ENCODE peak calls at places on chromosomes 11 and 22, in six cellular contexts. E is CD8-positive, alpha-beta T cell; D is brain microvascular endothelial cell; G is GM06990; R is fibroblast of the aortic adventitia; T is choroid plexus epithelial cell. U is an unnamed sample.

GRCh38 chr22:36612458-36612857 is 83.5 kb upstream of the EIF3D start:
- DNase-seq in E (no peak), D (no peak), G (no peak), R (peak), T (no peak), U (no peak)

GRCh38 chr22:22786301-22787115 is 101.1 kb upstream of the IGLL5 start:
- DNase-seq in E (no peak), D (no peak), G (no peak), R (no peak), T (no peak), U (no peak)

GRCh38 chr11:2440646-2441045 is 3.7 kb downstream of the TRPM5 start:
- DNase-seq in E (no peak), D (no peak), G (no peak), R (no peak), T (no peak), U (peak)

GRCh38 chr11:116703421-116703820 is 69.4 kb downstream of the BUD13 start:
- DNase-seq in E (no peak), D (no peak), G (no peak), R (no peak), T (no peak), U (peak)

GRCh38 chr22:43313497-43314474 is 29.4 kb downstream of the SCUBE1 start:
- DNase-seq in E (no peak), D (no peak), G (no peak), R (peak), T (no peak), U (peak)

GRCh38 chr11:48078661-48079060 is 98.3 kb downstream of the PTPRJ start:
- DNase-seq in E (no peak), D (no peak), G (no peak), R (peak), T (peak), U (no peak)

GRCh38 chr22:36221799-36222751 is 17.3 kb downstream of the APOL2 start:
- DNase-seq in E (no peak), D (no peak), G (no peak), R (peak), T (peak), U (peak)

GRCh38 chr22:17097062-17097461 is 12.3 kb downstream of the IL17RA start:
- DNase-seq in E (no peak), D (no peak), G (no peak), R (no peak), T (no peak), U (no peak)

GRCh38 chr11:35675901-35676610 is 13.5 kb downstream of the TRIM44 start:
- DNase-seq in E (no peak), D (no peak), G (no peak), R (no peak), T (peak), U (no peak)

GRCh38 chr22:37843746-37844089 is 416 bp downstream of the ANKRD54 start:
- DNase-seq in E (peak), D (no peak), G (no peak), R (no peak), T (peak), U (peak)

GRCh38 chr11:71507102-71507501 is 20.0 kb upstream of the KRTAP5-7 start:
- DNase-seq in E (no peak), D (no peak), G (no peak), R (no peak), T (no peak), U (no peak)

GRCh38 chr22:35894937-35895708 is 133.5 kb downstream of the RBFOX2 start:
- DNase-seq in E (no peak), D (peak), G (no peak), R (peak), T (peak), U (no peak)

GRCh38 chr22:24693359-24693758 is 81.2 kb downstream of the PIWIL3 start:
- DNase-seq in E (no peak), D (peak), G (no peak), R (no peak), T (no peak), U (no peak)

GRCh38 chr11:75150879-75151278 is at the start of gene SLCO2B1:
- DNase-seq in E (no peak), D (no peak), G (no peak), R (no peak), T (no peak), U (no peak)

GRCh38 chr11:134410766-134411165 is 1.3 kb downstream of the B3GAT1 start:
- DNase-seq in E (no peak), D (no peak), G (no peak), R (no peak), T (no peak), U (no peak)

GRCh38 chr22:44448271-44448780 is 49.7 kb downstream of the RTL6 start:
- DNase-seq in E (no peak), D (peak), G (no peak), R (peak), T (peak), U (peak)

GRCh38 chr22:24474649-24475048 is 20.5 kb upstream of the UPB1 start:
- DNase-seq in E (no peak), D (peak), G (no peak), R (peak), T (peak), U (no peak)

GRCh38 chr11:10930961-10931760 is 73.3 kb upstream of the ZBED5 start:
- DNase-seq in E (no peak), D (peak), G (peak), R (peak), T (peak), U (peak)

GRCh38 chr11:72574046-72574445 is 100.2 kb downstream of the PDE2A start:
- DNase-seq in E (no peak), D (no peak), G (no peak), R (no peak), T (no peak), U (no peak)

GRCh38 chr11:130850185-130850944 is 65.9 kb downstream of the SNX19 start:
- DNase-seq in E (no peak), D (no peak), G (no peak), R (no peak), T (no peak), U (no peak)

GRCh38 chr22:29916007-29916544 is 33.1 kb downstream of the MTMR3 start:
- DNase-seq in E (no peak), D (no peak), G (no peak), R (no peak), T (no peak), U (no peak)

GRCh38 chr11:111977141-111978027 is 40.2 kb downstream of the DIXDC1 start:
- DNase-seq in E (no peak), D (peak), G (no peak), R (no peak), T (peak), U (peak)

GRCh38 chr11:111976119-111976518 is 39.0 kb downstream of the DIXDC1 start:
- DNase-seq in E (no peak), D (no peak), G (no peak), R (no peak), T (no peak), U (no peak)

GRCh38 chr11:111980062-111980461 is 42.9 kb downstream of the DIXDC1 start:
- DNase-seq in E (no peak), D (no peak), G (no peak), R (no peak), T (no peak), U (no peak)

GRCh38 chr11:111976614-111977140 is 39.5 kb downstream of the DIXDC1 start:
- DNase-seq in E (no peak), D (no peak), G (no peak), R (no peak), T (peak), U (peak)

GRCh38 chr11:111978028-111978771 is 41.1 kb downstream of the DIXDC1 start:
- DNase-seq in E (no peak), D (peak), G (no peak), R (peak), T (peak), U (peak)
- TF ChIP-seq CTCF in E (no peak), D (peak), G (no peak), R (peak), T (peak), U (no peak)

GRCh38 chr11:64233913-64234839 is at the start of gene VEGFB:
- DNase-seq in E (peak), D (no peak), G (peak), R (peak), T (no peak), U (no peak)
- TF ChIP-seq CTCF in E (no peak), D (no peak), G (no peak), R (no peak), T (no peak), U (no peak)

DNA sequence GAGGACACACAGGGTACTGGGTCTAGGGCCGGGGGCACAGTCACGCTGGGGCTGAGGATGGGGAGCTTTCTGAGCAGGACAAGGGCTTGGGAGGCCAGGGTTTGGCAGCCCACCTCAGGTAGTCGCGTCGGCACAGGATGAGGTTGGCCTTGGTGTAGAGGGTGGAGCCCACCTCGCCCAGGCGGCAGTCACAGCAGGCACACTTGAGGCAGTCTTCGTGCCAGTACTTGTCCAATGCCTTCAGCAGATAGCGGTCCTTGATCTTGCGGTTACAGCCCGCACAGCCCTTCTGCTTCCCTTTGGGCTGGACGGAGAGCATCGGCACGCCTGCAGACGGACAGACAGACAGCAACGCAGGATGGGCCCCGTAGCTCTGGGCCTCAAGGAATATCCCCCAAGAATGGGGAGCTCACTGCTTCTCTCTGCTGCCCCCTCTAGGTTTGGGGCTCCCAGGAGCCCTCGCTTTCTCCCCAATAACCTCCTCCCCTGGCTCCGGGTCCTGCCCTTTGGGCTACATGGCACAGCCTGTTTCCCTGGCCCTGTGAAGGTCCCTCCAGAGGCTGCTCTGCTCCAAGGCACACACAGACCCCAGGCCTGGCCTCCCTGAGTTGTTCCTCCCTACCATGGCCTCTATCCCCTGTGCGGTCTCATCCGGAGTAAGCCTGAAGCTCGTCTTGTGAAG is 33.4 kb downstream of the LMO1 start:
- DNase-seq in E (no peak), D (no peak), G (no peak), R (no peak), T (no peak), U (peak)
- TF ChIP-seq CTCF in E (no peak), D (no peak), G (peak), R (no peak), T (peak), U (no peak)

DNA sequence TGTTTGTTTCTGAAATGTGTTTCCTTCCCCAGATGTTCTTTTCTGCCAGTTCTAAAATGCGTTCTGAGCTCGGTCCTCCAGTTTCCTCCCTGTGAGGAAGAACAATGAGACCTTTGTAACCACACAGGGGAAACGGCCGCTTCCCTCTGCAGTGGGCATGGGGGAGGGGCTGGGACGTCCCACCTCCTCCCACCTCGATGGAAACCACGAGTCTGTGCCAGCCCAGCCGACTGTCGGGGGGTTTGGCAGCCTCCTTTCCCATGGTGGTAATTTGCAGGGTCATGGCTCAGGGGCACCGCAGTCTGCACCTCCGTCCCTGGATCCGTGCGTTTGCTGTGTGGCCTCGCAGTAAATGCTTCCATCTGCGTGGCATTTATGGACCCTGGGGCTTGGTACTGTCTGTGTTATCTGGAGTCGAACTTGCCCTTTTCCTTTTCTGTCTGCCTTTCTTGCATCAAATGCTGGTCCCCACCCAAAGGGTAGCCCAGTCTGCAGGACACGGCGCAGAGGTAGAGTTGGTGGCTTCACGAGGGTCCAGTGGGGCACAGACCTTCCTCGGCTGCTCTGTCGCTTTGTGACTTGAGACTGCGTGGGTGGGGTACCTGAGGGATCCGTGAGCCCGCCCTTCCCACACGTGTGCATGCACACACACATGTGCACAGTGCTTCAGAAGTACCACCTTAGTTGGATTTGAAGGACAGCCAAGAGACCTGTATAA is 16.1 kb downstream of the LRP5 start:
- DNase-seq in E (no peak), D (no peak), G (no peak), R (no peak), T (no peak), U (no peak)
- TF ChIP-seq CTCF in E (no peak), D (no peak), G (no peak), R (no peak), T (no peak), U (no peak)

GRCh38 chr11:12264361-12264760 is 113.0 kb upstream of the PARVA start:
- DNase-seq in E (no peak), D (no peak), G (no peak), R (no peak), T (no peak), U (no peak)
- TF ChIP-seq CTCF in E (no peak), D (no peak), G (no peak), R (no peak), T (no peak), U (no peak)

DNA sequence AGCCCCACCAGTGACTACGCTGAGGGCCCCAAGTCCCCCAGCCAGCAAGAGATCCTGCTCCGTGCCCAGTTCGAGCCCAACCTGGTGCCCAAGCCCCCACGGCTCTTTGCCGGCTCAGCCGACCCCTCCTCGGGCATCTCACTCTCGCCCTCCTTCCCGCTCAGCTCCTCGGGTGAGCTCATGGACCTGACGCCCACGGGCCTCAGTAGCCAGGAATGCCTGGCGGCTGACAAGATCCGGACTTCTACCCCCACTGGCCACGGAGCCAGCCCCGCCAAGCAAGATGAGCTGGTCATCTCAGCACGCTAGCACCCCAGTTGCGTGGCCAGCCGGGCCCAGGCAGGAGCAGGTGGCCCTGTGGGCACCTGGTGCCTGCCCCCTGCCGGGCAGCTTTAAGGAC is 8.3 kb upstream of the MYRF start:
- DNase-seq in E (no peak), D (no peak), G (no peak), R (no peak), T (no peak), U (no peak)
- TF ChIP-seq CTCF in E (no peak), D (no peak), G (no peak), R (no peak), T (no peak), U (no peak)

GRCh38 chr11:11988862-11989261 is 19.6 kb downstream of the DKK3 start:
- DNase-seq in E (no peak), D (no peak), G (no peak), R (no peak), T (no peak), U (no peak)
- TF ChIP-seq CTCF in E (no peak), D (peak), G (no peak), R (peak), T (peak), U (peak)

DNA sequence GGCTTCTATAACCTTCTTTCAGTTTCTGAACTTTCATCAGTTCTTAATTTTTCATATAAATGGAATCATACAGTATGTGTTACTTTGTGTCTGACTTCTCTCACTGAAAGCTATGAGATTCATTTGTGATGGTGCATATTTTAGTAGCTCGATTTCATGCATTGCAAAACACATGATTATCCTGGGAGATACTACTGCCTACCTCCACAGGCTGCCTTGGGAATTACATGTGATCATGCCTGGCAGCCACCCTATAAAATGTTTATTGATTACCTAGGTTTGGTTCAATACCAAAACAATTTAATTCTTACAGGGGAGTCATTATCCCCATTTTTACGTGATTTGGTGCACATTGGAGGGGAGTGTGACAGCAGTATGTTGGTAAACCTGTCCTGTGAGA is 34.1 kb upstream of the PAK1 start:
- DNase-seq in E (no peak), D (no peak), G (no peak), R (no peak), T (no peak), U (no peak)
- TF ChIP-seq CTCF in E (no peak), D (no peak), G (no peak), R (peak), T (peak), U (peak)

U was measured in glutamatergic neuron.